ENCODE peak calls at places on chromosomes 11 and 22, in eight cellular contexts. T is kidney, F is Karpas-422, O is prostate gland, K is right lobe of liver, J is Peyer's patch, B is right atrium auricular region, D is fibroblast of lung. X is an unnamed sample.

GRCh38 chr11:78444726-78445125 is 27.1 kb upstream of the GAB2 start:
- DNase-seq in T (no peak), F (no peak), O (no peak), K (no peak), J (no peak), B (no peak), D (no peak), X (no peak)

GRCh38 chr22:47287516-47287915 is 525.1 kb downstream of the TBC1D22A start:
- DNase-seq in T (no peak), F (no peak), O (no peak), K (no peak), J (no peak), B (no peak), D (no peak), X (peak; percentile 48)

GRCh38 chr22:22753526-22754267 is 109.3 kb downstream of the GGTLC2 start:
- DNase-seq in T (peak; percentile 87), F (peak; percentile 92), O (peak; percentile 27), K (peak; percentile 58), J (peak; percentile 79), B (no peak), D (peak; percentile 37), X (peak; percentile 64)

GRCh38 chr11:93477684-93478234 is 65.4 kb downstream of the SMCO4 start:
- DNase-seq in T (no peak), F (no peak), O (no peak), K (no peak), J (no peak), B (no peak), D (no peak), X (no peak)

GRCh38 chr11:123054301-123055065 is 7.5 kb downstream of the HSPA8 start:
- DNase-seq in T (no peak), F (peak; percentile 86), O (peak; percentile 44), K (no peak), J (no peak), B (no peak), D (peak; percentile 78), X (peak; percentile 54)

GRCh38 chr11:32225491-32226285 is 134.8 kb downstream of the RCN1 start:
- DNase-seq in T (no peak), F (no peak), O (no peak), K (no peak), J (no peak), B (no peak), D (no peak), X (no peak)

GRCh38 chr11:118929496-118930151 is 3.9 kb upstream of the BCL9L start:
- DNase-seq in T (peak; percentile 97), F (peak; percentile 68), O (peak; percentile 91), K (peak; percentile 79), J (peak; percentile 89), B (peak; percentile 88), D (peak; percentile 81), X (peak; percentile 91)

GRCh38 chr22:50420581-50420980 is 54.3 kb downstream of the SBF1 start:
- DNase-seq in T (peak; percentile 54), F (no peak), O (no peak), K (no peak), J (no peak), B (no peak), D (no peak), X (no peak)

GRCh38 chr11:113806403-113806802 is 26.8 kb downstream of the CLDN25 start:
- DNase-seq in T (no peak), F (peak; percentile 65), O (no peak), K (peak; percentile 25), J (no peak), B (no peak), D (peak; percentile 3), X (no peak)

GRCh38 chr22:33986167-33986771 is 66.0 kb upstream of the LARGE1 start:
- DNase-seq in T (no peak), F (peak; percentile 63), O (no peak), K (no peak), J (no peak), B (no peak), D (no peak), X (no peak)

DNA sequence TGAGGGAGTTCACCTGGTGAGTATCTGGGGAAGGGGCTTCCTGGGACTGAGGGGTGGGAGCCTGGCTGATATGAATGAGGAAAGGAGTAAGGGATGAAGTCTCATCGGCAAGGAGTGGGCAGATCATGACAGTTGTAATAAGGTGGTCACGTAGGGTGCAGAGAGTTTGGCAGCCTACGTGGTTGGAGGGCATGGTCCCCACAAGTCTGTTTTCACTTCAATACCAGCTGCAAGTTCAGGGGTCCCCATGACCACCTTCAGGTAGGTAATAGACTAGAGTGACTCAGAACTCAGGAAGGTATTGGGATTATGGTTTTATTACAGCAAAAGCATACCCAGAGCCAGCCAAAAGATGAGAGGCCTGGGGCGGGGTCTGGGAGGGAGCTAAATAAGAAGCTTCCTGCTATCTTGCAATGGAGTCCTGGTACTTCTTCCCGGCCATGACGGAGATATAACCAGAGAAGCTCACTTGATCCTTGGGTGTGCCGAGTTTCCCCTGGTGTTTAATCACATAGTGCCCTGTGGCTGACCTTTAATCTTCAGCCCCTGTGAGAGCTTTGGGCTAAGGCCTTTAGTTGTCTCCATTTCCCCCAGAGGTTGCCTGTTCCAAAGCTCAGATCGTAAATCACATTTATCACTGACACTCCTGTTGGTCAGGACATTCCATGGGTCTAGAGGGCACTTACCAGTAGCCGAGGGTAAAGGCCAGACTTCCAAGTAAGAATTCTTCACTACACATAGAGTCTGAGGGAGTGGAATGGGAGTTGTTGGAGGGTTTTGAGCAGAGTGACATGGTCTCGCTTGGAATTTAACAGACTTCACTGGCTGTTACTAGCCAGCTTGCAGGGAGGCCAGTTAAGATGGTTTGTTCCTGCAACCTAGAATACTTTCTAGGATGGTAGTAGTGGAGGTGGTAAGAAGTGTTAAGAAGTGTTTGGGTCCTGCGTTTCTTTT is 9.1 kb downstream of the SLC3A2 start:
- DNase-seq in T (no peak), F (peak; percentile 50), O (no peak), K (no peak), J (peak; percentile 68), B (no peak), D (peak; percentile 54), X (no peak)
- H3K27ac ChIP-seq in T (peak overlapping the region; percentile 59), F (no peak overlapping the region), O (no peak overlapping the region), K (no peak overlapping the region), J (peak overlapping the region; percentile 79), B (no peak overlapping the region), D (no peak overlapping the region), X (no peak overlapping the region)

GRCh38 chr22:37316405-37316804 is 34.1 kb downstream of the CYTH4 start:
- DNase-seq in T (no peak), F (no peak), O (no peak), K (no peak), J (no peak), B (no peak), D (no peak), X (no peak)

GRCh38 chr22:37316875-37317371 is 34.6 kb downstream of the CYTH4 start:
- DNase-seq in T (peak; percentile 88), F (peak; percentile 91), O (peak; percentile 79), K (peak; percentile 79), J (peak; percentile 81), B (peak; percentile 77), D (peak; percentile 88), X (peak; percentile 80)

GRCh38 chr22:37313376-37314314 is 31.3 kb downstream of the CYTH4 start:
- DNase-seq in T (no peak), F (no peak), O (no peak), K (no peak), J (no peak), B (no peak), D (no peak), X (no peak)

GRCh38 chr22:37312549-37313183 is 30.4 kb downstream of the CYTH4 start:
- DNase-seq in T (no peak), F (no peak), O (no peak), K (no peak), J (no peak), B (no peak), D (no peak), X (no peak)

GRCh38 chr22:37314315-37315046 is 32.2 kb downstream of the CYTH4 start:
- DNase-seq in T (no peak), F (peak; percentile 49), O (no peak), K (no peak), J (no peak), B (no peak), D (no peak), X (no peak)
- H3K27ac ChIP-seq in T (no peak overlapping the region), F (no peak overlapping the region), O (no peak overlapping the region), K (no peak overlapping the region), J (no peak overlapping the region), B (no peak overlapping the region), D (no peak overlapping the region), X (no peak overlapping the region)

DNA sequence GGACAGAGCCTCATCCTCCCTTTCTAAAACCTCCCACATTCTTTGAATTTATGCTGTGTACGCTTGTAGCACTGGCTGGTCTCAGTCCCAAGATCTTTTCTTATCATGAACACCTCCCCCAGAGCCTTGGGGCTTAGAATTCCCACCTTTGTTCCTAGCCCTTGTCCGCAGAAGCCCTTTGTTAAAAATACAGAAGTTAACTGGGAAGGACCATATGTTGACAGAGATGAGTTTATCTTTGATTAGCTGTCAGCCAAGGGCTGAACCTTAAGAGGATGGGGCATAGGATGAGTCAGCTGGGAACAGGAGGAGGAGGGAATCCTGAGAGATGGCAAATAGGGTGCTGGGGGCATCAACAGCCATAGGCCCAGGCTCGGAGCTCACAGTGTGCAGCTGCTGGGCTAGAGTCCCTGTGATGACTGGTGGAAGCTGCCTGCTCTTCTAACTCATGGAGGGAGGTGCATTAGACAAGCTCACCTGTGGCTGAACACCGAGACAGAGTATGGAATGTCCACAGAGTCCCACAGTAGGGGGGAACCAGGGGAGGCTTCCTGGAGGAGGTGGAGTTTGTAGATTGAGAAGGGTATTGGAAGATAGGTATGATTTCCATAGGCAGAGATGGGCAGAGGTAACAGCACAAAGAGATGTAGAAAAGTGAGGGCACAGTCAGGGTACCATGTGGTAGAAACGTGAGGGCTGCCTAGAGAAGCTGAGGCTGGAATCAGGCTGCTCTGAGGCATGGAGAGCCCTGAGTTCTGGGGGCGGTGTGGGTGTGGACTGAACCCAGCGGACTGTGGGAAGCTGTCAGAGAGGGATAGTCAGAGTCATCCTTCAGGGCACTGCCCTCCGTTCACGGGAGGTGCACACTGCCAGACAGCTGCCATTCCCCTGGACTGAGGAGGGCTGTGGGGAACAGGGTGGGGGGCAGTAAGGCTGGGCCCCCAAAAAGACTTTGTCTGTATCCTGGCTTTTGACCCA is 9.9 kb downstream of the MICAL2 start:
- DNase-seq in T (no peak), F (no peak), O (no peak), K (no peak), J (no peak), B (no peak), D (no peak), X (no peak)
- H3K27ac ChIP-seq in T (no peak overlapping the region), F (no peak overlapping the region), O (no peak overlapping the region), K (no peak overlapping the region), J (peak overlapping the region; percentile 77), B (peak overlapping the region; percentile 84), D (peak overlapping the region; percentile 44), X (no peak overlapping the region)

GRCh38 chr11:60700689-60701508 is 1.5 kb downstream of the MS4A8 start:
- DNase-seq in T (no peak), F (peak; percentile 75), O (peak; percentile 21), K (no peak), J (no peak), B (peak; percentile 38), D (no peak), X (peak; percentile 69)

GRCh38 chr11:60705895-60706294 is 6.5 kb downstream of the MS4A8 start:
- DNase-seq in T (no peak), F (no peak), O (no peak), K (no peak), J (no peak), B (peak; percentile 5), D (no peak), X (no peak)

GRCh38 chr11:60703374-60703773 is 4.0 kb downstream of the MS4A8 start:
- DNase-seq in T (no peak), F (no peak), O (no peak), K (no peak), J (no peak), B (peak; percentile 43), D (no peak), X (peak; percentile 88)

GRCh38 chr11:60699282-60699681 is at the start of gene MS4A8:
- DNase-seq in T (no peak), F (no peak), O (no peak), K (no peak), J (no peak), B (no peak), D (no peak), X (peak; percentile 62)

GRCh38 chr11:60701509-60701818 is 2.1 kb downstream of the MS4A8 start:
- DNase-seq in T (no peak), F (no peak), O (no peak), K (no peak), J (no peak), B (no peak), D (no peak), X (no peak)
- H3K27ac ChIP-seq in T (no peak overlapping the region), F (no peak overlapping the region), O (no peak overlapping the region), K (no peak overlapping the region), J (no peak overlapping the region), B (no peak overlapping the region), D (no peak overlapping the region), X (peak overlapping the region; percentile 15)